ENCODE peak calls at places on chromosome 2, in seven cellular contexts. Z, H, S, M, L, P and V are unnamed samples.

GRCh38 chr2:144541411-144541810 is 21.5 kb upstream of the ZEB2 start:
- DNase-seq in Z (no peak), H (no peak), S (no peak), M (no peak), L (no peak), P (no peak), V (no peak)

GRCh38 chr2:239881031-239881471 is 144.1 kb downstream of the NDUFA10 start:
- DNase-seq in Z (no peak), H (no peak), S (peak), M (no peak), L (no peak), P (no peak), V (no peak)

GRCh38 chr2:68909793-68910674 is 38.8 kb upstream of the BMP10 start:
- DNase-seq in Z (peak), H (peak), S (peak), M (peak), L (peak), P (no peak), V (peak)

GRCh38 chr2:10570076-10570475 is 119.7 kb downstream of the NOL10 start:
- DNase-seq in Z (no peak), H (no peak), S (no peak), M (no peak), L (no peak), P (no peak), V (no peak)

GRCh38 chr2:13558368-13558767 is 841.6 kb downstream of the TRIB2 start:
- DNase-seq in Z (no peak), H (no peak), S (no peak), M (no peak), L (no peak), P (peak), V (no peak)

GRCh38 chr2:85438291-85439110 is 20.0 kb downstream of the SH2D6 start:
- DNase-seq in Z (no peak), H (no peak), S (no peak), M (no peak), L (peak), P (no peak), V (no peak)

GRCh38 chr2:43737097-43737854 is 36.6 kb upstream of the DYNC2LI1 start:
- DNase-seq in Z (no peak), H (peak), S (no peak), M (peak), L (no peak), P (no peak), V (no peak)

GRCh38 chr2:111165084-111165483 is 44.4 kb downstream of the BCL2L11 start:
- DNase-seq in Z (no peak), H (no peak), S (no peak), M (no peak), L (no peak), P (no peak), V (no peak)

GRCh38 chr2:237669628-237670351 is 42.4 kb downstream of the LRRFIP1 start:
- DNase-seq in Z (peak), H (peak), S (peak), M (peak), L (no peak), P (no peak), V (peak)

GRCh38 chr2:5549061-5549601 is 143.1 kb upstream of the SOX11 start:
- DNase-seq in Z (no peak), H (no peak), S (no peak), M (no peak), L (no peak), P (no peak), V (peak)

GRCh38 chr2:12014088-12014960 is 267.9 kb downstream of the LPIN1 start:
- DNase-seq in Z (peak), H (peak), S (no peak), M (peak), L (no peak), P (no peak), V (no peak)

GRCh38 chr2:177673602-177674595 is 281.3 kb downstream of the AGPS start:
- DNase-seq in Z (no peak), H (no peak), S (no peak), M (no peak), L (no peak), P (no peak), V (no peak)

GRCh38 chr2:164735309-164735919 is 106.2 kb downstream of the COBLL1 start:
- DNase-seq in Z (no peak), H (no peak), S (no peak), M (no peak), L (no peak), P (no peak), V (no peak)

GRCh38 chr2:217993817-217994459 is 8.9 kb downstream of the TNS1 start:
- DNase-seq in Z (peak), H (no peak), S (peak), M (no peak), L (peak), P (no peak), V (peak)

GRCh38 chr2:182866461-182867369 is at the start of gene FRZB:
- DNase-seq in Z (no peak), H (peak), S (peak), M (peak), L (peak), P (no peak), V (peak)

GRCh38 chr2:176491172-176491904 is 222.1 kb downstream of the MTX2 start:
- DNase-seq in Z (no peak), H (peak), S (peak), M (peak), L (peak), P (peak), V (no peak)

GRCh38 chr2:108640731-108641130 is 78.6 kb upstream of the RANBP2 start:
- DNase-seq in Z (no peak), H (peak), S (no peak), M (peak), L (no peak), P (peak), V (no peak)

GRCh38 chr2:45922577-45922988 is 271.1 kb downstream of the PRKCE start:
- DNase-seq in Z (no peak), H (no peak), S (no peak), M (peak), L (no peak), P (no peak), V (peak)

GRCh38 chr2:128309341-128310093 is 9.2 kb downstream of the HS6ST1 start:
- DNase-seq in Z (peak), H (no peak), S (peak), M (no peak), L (peak), P (no peak), V (peak)

GRCh38 chr2:146807568-146808168 is 1037.2 kb upstream of the ACVR2A start:
- DNase-seq in Z (no peak), H (no peak), S (no peak), M (no peak), L (peak), P (no peak), V (no peak)

GRCh38 chr2:231709981-231710750 is 1.8 kb downstream of the PTMA start:
- DNase-seq in Z (no peak), H (peak), S (peak), M (peak), L (peak), P (no peak), V (peak)

GRCh38 chr2:53826587-53827397 is 33.0 kb downstream of the GPR75 start:
- DNase-seq in Z (no peak), H (peak), S (no peak), M (peak), L (no peak), P (peak), V (no peak)

GRCh38 chr2:19380532-19380931 is 22.1 kb upstream of the OSR1 start:
- DNase-seq in Z (no peak), H (no peak), S (no peak), M (no peak), L (no peak), P (no peak), V (no peak)

GRCh38 chr2:39661771-39662325 is 3.9 kb upstream of the TMEM178A start:
- DNase-seq in Z (no peak), H (no peak), S (no peak), M (no peak), L (no peak), P (no peak), V (no peak)

GRCh38 chr2:23574919-23575654 is 190.1 kb downstream of the KLHL29 start:
- DNase-seq in Z (no peak), H (no peak), S (no peak), M (no peak), L (peak), P (no peak), V (no peak)

GRCh38 chr2:99471635-99472326 is 18.0 kb downstream of the REV1 start:
- DNase-seq in Z (no peak), H (no peak), S (no peak), M (no peak), L (no peak), P (peak), V (no peak)

GRCh38 chr2:233671290-233672161 is at the start of gene UGT1A9:
- DNase-seq in Z (no peak), H (no peak), S (no peak), M (no peak), L (no peak), P (no peak), V (no peak)

GRCh38 chr2:140539506-140539905 is 1591.3 kb downstream of the LRP1B start:
- DNase-seq in Z (no peak), H (no peak), S (no peak), M (no peak), L (no peak), P (no peak), V (no peak)

GRCh38 chr2:27915874-27916273 is 25.3 kb downstream of the BABAM2 start:
- DNase-seq in Z (peak), H (no peak), S (no peak), M (no peak), L (no peak), P (no peak), V (no peak)

GRCh38 chr2:105005601-105006000 is 32.3 kb upstream of the MRPS9 start:
- DNase-seq in Z (peak), H (no peak), S (no peak), M (no peak), L (no peak), P (no peak), V (peak)

GRCh38 chr2:95670167-95670566 is 78.4 kb downstream of the TRIM43 start:
- DNase-seq in Z (no peak), H (peak), S (no peak), M (peak), L (no peak), P (peak), V (no peak)

GRCh38 chr2:51535763-51536162 is 503.8 kb upstream of the NRXN1 start:
- DNase-seq in Z (no peak), H (no peak), S (no peak), M (no peak), L (no peak), P (no peak), V (no peak)